ENCODE peak calls at places on chromosomes 7 and 10, in four cellular contexts. One of them, this sample, is unnamed.

GRCh38 chr10:87505366-87506113 is 847 bp downstream of the MINPP1 start:
- DNase-seq in right lobe of liver: peak
- DNase-seq in heart left ventricle: peak
- DNase-seq in cardiac muscle cell: peak
- DNase-seq in this sample: peak

GRCh38 chr7:41103331-41103730 is 599.6 kb downstream of the INHBA start:
- DNase-seq in cardiac muscle cell: no peak
- DNase-seq in right lobe of liver: no peak
- DNase-seq in heart left ventricle: no peak
- DNase-seq in this sample: peak

GRCh38 chr10:72387187-72387586 is 32.5 kb upstream of the DNAJB12 start:
- DNase-seq in right lobe of liver: no peak
- DNase-seq in heart left ventricle: no peak
- DNase-seq in cardiac muscle cell: no peak
- DNase-seq in this sample: no peak

GRCh38 chr7:69395072-69395714 is 203.1 kb upstream of the AUTS2 start:
- DNase-seq in cardiac muscle cell: peak
- DNase-seq in right lobe of liver: no peak
- DNase-seq in heart left ventricle: no peak
- DNase-seq in this sample: no peak

GRCh38 chr10:102408728-102409603 is 9.6 kb downstream of the PSD start:
- DNase-seq in heart left ventricle: peak
- DNase-seq in cardiac muscle cell: peak
- DNase-seq in right lobe of liver: no peak
- DNase-seq in this sample: peak

GRCh38 chr7:15504376-15504775 is 57.4 kb downstream of the AGMO start:
- DNase-seq in heart left ventricle: no peak
- DNase-seq in right lobe of liver: no peak
- DNase-seq in cardiac muscle cell: peak
- DNase-seq in this sample: no peak

GRCh38 chr7:13231216-13231615 is 543.8 kb downstream of the ARL4A start:
- DNase-seq in right lobe of liver: no peak
- DNase-seq in heart left ventricle: no peak
- DNase-seq in cardiac muscle cell: no peak
- DNase-seq in this sample: no peak

GRCh38 chr7:47405921-47406765 is 175.8 kb downstream of the TNS3 start:
- DNase-seq in cardiac muscle cell: peak
- DNase-seq in heart left ventricle: peak
- DNase-seq in right lobe of liver: peak
- DNase-seq in this sample: no peak

GRCh38 chr10:78630944-78631838 is 437.6 kb upstream of the ZMIZ1 start:
- DNase-seq in heart left ventricle: peak
- DNase-seq in right lobe of liver: no peak
- DNase-seq in cardiac muscle cell: no peak
- DNase-seq in this sample: no peak

GRCh38 chr7:1946025-1946424 is 275.9 kb downstream of the ELFN1 start:
- DNase-seq in heart left ventricle: no peak
- DNase-seq in cardiac muscle cell: no peak
- DNase-seq in right lobe of liver: peak
- DNase-seq in this sample: no peak

GRCh38 chr10:72087392-72087968 is 871 bp downstream of the SPOCK2 start:
- DNase-seq in right lobe of liver: no peak
- DNase-seq in heart left ventricle: no peak
- DNase-seq in cardiac muscle cell: no peak
- DNase-seq in this sample: no peak

GRCh38 chr10:124688889-124689670 is 55.1 kb downstream of the FAM53B start:
- DNase-seq in heart left ventricle: no peak
- DNase-seq in right lobe of liver: no peak
- DNase-seq in cardiac muscle cell: no peak
- DNase-seq in this sample: no peak

GRCh38 chr7:150981644-150982043 is 3.5 kb upstream of the KCNH2 start:
- DNase-seq in right lobe of liver: no peak
- DNase-seq in heart left ventricle: no peak
- DNase-seq in cardiac muscle cell: no peak
- DNase-seq in this sample: no peak

GRCh38 chr10:11576092-11576809 is 35.2 kb downstream of the USP6NL start:
- DNase-seq in right lobe of liver: no peak
- DNase-seq in heart left ventricle: no peak
- DNase-seq in cardiac muscle cell: no peak
- DNase-seq in this sample: no peak

GRCh38 chr10:129785536-129785981 is 178.5 kb downstream of the EBF3 start:
- DNase-seq in cardiac muscle cell: no peak
- DNase-seq in right lobe of liver: no peak
- DNase-seq in heart left ventricle: no peak
- DNase-seq in this sample: no peak

GRCh38 chr7:16652888-16653287 is 6.9 kb downstream of the BZW2 start:
- DNase-seq in heart left ventricle: no peak
- DNase-seq in right lobe of liver: no peak
- DNase-seq in cardiac muscle cell: no peak
- DNase-seq in this sample: no peak

GRCh38 chr10:63887026-63887589 is 365.9 kb downstream of the REEP3 start:
- DNase-seq in right lobe of liver: peak
- DNase-seq in heart left ventricle: no peak
- DNase-seq in cardiac muscle cell: peak
- DNase-seq in this sample: no peak

GRCh38 chr7:152145853-152146466 is 120.5 kb downstream of the GALNT11 start:
- DNase-seq in cardiac muscle cell: peak
- DNase-seq in heart left ventricle: no peak
- DNase-seq in right lobe of liver: no peak
- DNase-seq in this sample: peak

GRCh38 chr10:61543831-61544230 is 90.7 kb upstream of the TMEM26 start:
- DNase-seq in cardiac muscle cell: no peak
- DNase-seq in right lobe of liver: no peak
- DNase-seq in heart left ventricle: no peak
- DNase-seq in this sample: no peak

GRCh38 chr10:74612195-74612594 is 214.2 kb upstream of the KAT6B start:
- DNase-seq in heart left ventricle: no peak
- DNase-seq in right lobe of liver: no peak
- DNase-seq in cardiac muscle cell: peak
- DNase-seq in this sample: no peak

GRCh38 chr10:75260990-75261389 is 25.2 kb upstream of the COMTD1 start:
- DNase-seq in cardiac muscle cell: no peak
- DNase-seq in heart left ventricle: no peak
- DNase-seq in right lobe of liver: no peak
- DNase-seq in this sample: no peak

GRCh38 chr10:133027480-133027879 is 60.2 kb upstream of the ADGRA1 start:
- DNase-seq in right lobe of liver: no peak
- DNase-seq in cardiac muscle cell: no peak
- DNase-seq in heart left ventricle: no peak
- DNase-seq in this sample: no peak

GRCh38 chr10:92183199-92183598 is 107.7 kb downstream of the CPEB3 start:
- DNase-seq in right lobe of liver: no peak
- DNase-seq in cardiac muscle cell: no peak
- DNase-seq in heart left ventricle: no peak
- DNase-seq in this sample: no peak

GRCh38 chr10:18659784-18660561 is 742 bp downstream of the ARL5B start:
- DNase-seq in right lobe of liver: no peak
- DNase-seq in cardiac muscle cell: peak
- DNase-seq in heart left ventricle: no peak
- DNase-seq in this sample: peak

GRCh38 chr10:28532223-28532508 is 752 bp upstream of the WAC start:
- DNase-seq in cardiac muscle cell: no peak
- DNase-seq in heart left ventricle: no peak
- DNase-seq in right lobe of liver: no peak
- DNase-seq in this sample: peak

GRCh38 chr7:36283711-36284130 is 105.9 kb upstream of the ANLN start:
- DNase-seq in heart left ventricle: peak
- DNase-seq in cardiac muscle cell: no peak
- DNase-seq in right lobe of liver: peak
- DNase-seq in this sample: peak

GRCh38 chr7:1093916-1094508 is 6.1 kb downstream of the GPER1 start:
- DNase-seq in right lobe of liver: peak
- DNase-seq in cardiac muscle cell: no peak
- DNase-seq in heart left ventricle: no peak
- DNase-seq in this sample: no peak

GRCh38 chr10:46019541-46020343 is 10.7 kb downstream of the NCOA4 start:
- DNase-seq in heart left ventricle: peak
- DNase-seq in cardiac muscle cell: peak
- DNase-seq in right lobe of liver: peak
- DNase-seq in this sample: no peak

GRCh38 chr7:47266131-47266706 is 315.7 kb downstream of the TNS3 start:
- DNase-seq in cardiac muscle cell: peak
- DNase-seq in right lobe of liver: peak
- DNase-seq in heart left ventricle: peak
- DNase-seq in this sample: peak

GRCh38 chr7:150410131-150410530 is 31.0 kb downstream of the ZNF775 start:
- DNase-seq in heart left ventricle: no peak
- DNase-seq in right lobe of liver: no peak
- DNase-seq in cardiac muscle cell: no peak
- DNase-seq in this sample: no peak

GRCh38 chr10:5776881-5777197 is 36.4 kb downstream of the GDI2 start:
- DNase-seq in heart left ventricle: no peak
- DNase-seq in cardiac muscle cell: peak
- DNase-seq in right lobe of liver: no peak
- DNase-seq in this sample: peak

GRCh38 chr7:23471090-23471859 is 984 bp upstream of the IGF2BP3 start:
- DNase-seq in heart left ventricle: no peak
- DNase-seq in right lobe of liver: no peak
- DNase-seq in cardiac muscle cell: peak
- DNase-seq in this sample: peak

GRCh38 chr7:143008007-143008901 is 18.7 kb downstream of the OR9A2 start:
- DNase-seq in heart left ventricle: peak
- DNase-seq in right lobe of liver: peak
- DNase-seq in cardiac muscle cell: peak
- DNase-seq in this sample: peak

GRCh38 chr7:102216573-102217314 is 69.9 kb upstream of the SH2B2 start:
- DNase-seq in heart left ventricle: no peak
- DNase-seq in cardiac muscle cell: peak
- DNase-seq in right lobe of liver: no peak
- DNase-seq in this sample: no peak

GRCh38 chr7:28613262-28613661 is 200.9 kb downstream of the CREB5 start:
- DNase-seq in cardiac muscle cell: no peak
- DNase-seq in heart left ventricle: no peak
- DNase-seq in right lobe of liver: no peak
- DNase-seq in this sample: no peak

GRCh38 chr7:13042605-13043236 is 355.3 kb downstream of the ARL4A start:
- DNase-seq in cardiac muscle cell: no peak
- DNase-seq in heart left ventricle: no peak
- DNase-seq in right lobe of liver: no peak
- DNase-seq in this sample: peak

DNA sequence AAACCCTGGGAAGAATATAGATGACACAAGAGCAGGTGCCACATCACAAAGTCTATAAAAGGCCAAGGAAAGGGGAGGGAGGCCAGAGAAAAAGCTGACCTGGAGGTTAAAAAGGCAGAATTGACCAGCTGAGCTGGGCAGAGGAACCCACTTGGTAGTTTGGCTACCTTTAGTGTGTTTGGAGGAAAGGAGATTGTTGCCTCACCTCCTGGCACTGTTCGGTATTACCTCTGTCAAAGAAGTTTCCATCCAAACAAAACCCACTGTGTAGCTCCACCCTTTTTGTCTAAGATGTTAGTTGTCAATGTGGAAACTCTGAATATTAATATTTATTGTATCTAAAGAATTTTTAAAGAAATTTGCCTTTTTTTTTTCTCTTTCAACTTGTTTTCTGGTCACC is 23.4 kb downstream of the ENTPD7 start:
- DNase-seq in right lobe of liver: no peak
- DNase-seq in heart left ventricle: no peak
- DNase-seq in cardiac muscle cell: no peak
- DNase-seq in this sample: no peak
- TF ChIP-seq CTCF in right lobe of liver: peak
- TF ChIP-seq CTCF in heart left ventricle: no peak
- TF ChIP-seq CTCF in cardiac muscle cell: peak
- TF ChIP-seq CTCF in this sample: no peak

GRCh38 chr10:113094114-113094486 is 144.1 kb downstream of the TCF7L2 start:
- DNase-seq in cardiac muscle cell: peak
- DNase-seq in right lobe of liver: no peak
- DNase-seq in heart left ventricle: no peak
- DNase-seq in this sample: peak
- H3K4me3 ChIP-seq in cardiac muscle cell: no peak
- H3K4me3 ChIP-seq in right lobe of liver: no peak
- H3K4me3 ChIP-seq in heart left ventricle: no peak
- H3K4me3 ChIP-seq in this sample: no peak

GRCh38 chr10:14200645-14201534 is 129.8 kb downstream of the FRMD4A start:
- DNase-seq in heart left ventricle: no peak
- DNase-seq in right lobe of liver: no peak
- DNase-seq in cardiac muscle cell: peak
- DNase-seq in this sample: no peak
- TF ChIP-seq CTCF in heart left ventricle: no peak
- TF ChIP-seq CTCF in right lobe of liver: no peak
- TF ChIP-seq CTCF in cardiac muscle cell: peak
- TF ChIP-seq CTCF in this sample: peak

GRCh38 chr7:27160546-27161213 is 4.2 kb upstream of the HOXA7 start:
- DNase-seq in cardiac muscle cell: peak
- DNase-seq in right lobe of liver: peak
- DNase-seq in heart left ventricle: peak
- DNase-seq in this sample: peak

GRCh38 chr7:27162930-27163775 is 2.2 kb downstream of the HOXA9 start:
- DNase-seq in cardiac muscle cell: no peak
- DNase-seq in heart left ventricle: no peak
- DNase-seq in right lobe of liver: no peak
- DNase-seq in this sample: no peak

GRCh38 chr7:27162548-27162848 is 2.8 kb downstream of the HOXA9 start:
- DNase-seq in right lobe of liver: no peak
- DNase-seq in cardiac muscle cell: no peak
- DNase-seq in heart left ventricle: no peak
- DNase-seq in this sample: no peak

GRCh38 chr7:27161214-27161720 is 4.1 kb downstream of the HOXA9 start:
- DNase-seq in right lobe of liver: peak
- DNase-seq in heart left ventricle: peak
- DNase-seq in cardiac muscle cell: no peak
- DNase-seq in this sample: peak

DNA sequence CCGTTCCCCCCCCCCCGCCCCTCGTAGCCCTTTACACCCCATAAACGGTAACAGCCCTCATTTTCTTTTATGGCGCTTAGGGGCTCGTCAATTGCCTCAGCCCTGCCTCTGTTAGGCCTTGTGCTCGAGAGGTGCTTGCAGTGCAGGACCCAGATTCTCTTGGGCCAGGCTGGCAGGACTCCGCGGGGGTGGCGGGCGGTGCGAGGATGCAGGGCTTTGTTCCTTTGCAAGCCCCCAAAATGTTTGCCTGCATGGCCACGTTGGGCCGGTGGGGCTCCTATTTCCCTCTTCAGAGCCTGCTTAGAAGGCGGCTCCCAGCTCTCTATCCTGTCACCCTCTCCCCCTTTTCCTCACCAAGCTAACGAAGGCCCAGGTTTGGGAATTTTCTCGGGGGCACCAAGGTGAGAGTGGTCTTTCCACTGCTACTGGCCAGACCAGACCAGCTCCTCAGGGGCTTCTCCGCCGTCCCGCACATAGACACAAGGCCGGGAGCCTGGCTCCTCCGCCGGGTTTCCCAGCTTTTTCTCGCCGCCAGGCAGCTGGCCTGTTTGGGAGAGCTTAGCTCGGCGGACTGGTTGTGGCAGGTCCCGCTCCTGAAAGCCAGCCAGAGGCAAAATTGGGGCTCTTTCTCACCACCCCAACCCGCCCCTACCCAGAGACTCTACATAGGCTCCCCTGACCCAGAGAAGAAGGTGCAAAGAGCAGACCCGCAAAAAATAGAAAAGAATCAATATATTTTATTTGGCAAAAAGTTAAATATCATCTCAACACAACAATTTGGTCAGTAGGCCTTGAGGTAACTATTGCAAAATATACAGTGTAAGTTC is 3.4 kb downstream of the HOXA9 start:
- DNase-seq in cardiac muscle cell: no peak
- DNase-seq in heart left ventricle: no peak
- DNase-seq in right lobe of liver: no peak
- DNase-seq in this sample: no peak
- H3K4me3 ChIP-seq in cardiac muscle cell: peak
- H3K4me3 ChIP-seq in heart left ventricle: no peak
- H3K4me3 ChIP-seq in right lobe of liver: no peak
- H3K4me3 ChIP-seq in this sample: peak